ENCODE peak calls at places on chromosome 18, in four cellular contexts. U is H1, A is SK-N-SH, B is K562. D is an unnamed sample.

GRCh38 chr18:76443519-76444435 is 51.3 kb downstream of the ZNF516 start:
- DNase-seq in U (no peak), A (peak; percentile 52), B (no peak), D (no peak)

GRCh38 chr18:74459877-74460276 is 2.8 kb upstream of the DIPK1C start:
- DNase-seq in U (no peak), A (peak; percentile 46), B (peak; percentile 28), D (peak; percentile 53)

GRCh38 chr18:50878345-50879301 is at the start of gene ME2:
- DNase-seq in U (peak; percentile 75), A (peak; percentile 99), B (peak; percentile 96), D (peak; percentile 90)

GRCh38 chr18:26181343-26181826 is 44.9 kb upstream of the TAF4B start:
- DNase-seq in U (no peak), A (no peak), B (no peak), D (no peak)

GRCh38 chr18:12911025-12911927 is 27.2 kb upstream of the PTPN2 start:
- DNase-seq in U (no peak), A (no peak), B (no peak), D (peak; percentile 63)

GRCh38 chr18:58511306-58511705 is 117.6 kb downstream of the ALPK2 start:
- DNase-seq in U (no peak), A (no peak), B (no peak), D (no peak)

GRCh38 chr18:31574359-31574758 is 17.3 kb upstream of the TTR start:
- DNase-seq in U (no peak), A (no peak), B (no peak), D (no peak)

GRCh38 chr18:49631146-49631866 is 69.4 kb downstream of the LIPG start:
- DNase-seq in U (no peak), A (no peak), B (no peak), D (no peak)

GRCh38 chr18:22674300-22674699 is 256.6 kb upstream of the CTAGE1 start:
- DNase-seq in U (no peak), A (no peak), B (no peak), D (no peak)

GRCh38 chr18:60417946-60418345 is 45.4 kb upstream of the MC4R start:
- DNase-seq in U (no peak), A (no peak), B (no peak), D (no peak)

GRCh38 chr18:60411715-60412114 is 39.1 kb upstream of the MC4R start:
- DNase-seq in U (no peak), A (no peak), B (no peak), D (peak; percentile 29)

DNA sequence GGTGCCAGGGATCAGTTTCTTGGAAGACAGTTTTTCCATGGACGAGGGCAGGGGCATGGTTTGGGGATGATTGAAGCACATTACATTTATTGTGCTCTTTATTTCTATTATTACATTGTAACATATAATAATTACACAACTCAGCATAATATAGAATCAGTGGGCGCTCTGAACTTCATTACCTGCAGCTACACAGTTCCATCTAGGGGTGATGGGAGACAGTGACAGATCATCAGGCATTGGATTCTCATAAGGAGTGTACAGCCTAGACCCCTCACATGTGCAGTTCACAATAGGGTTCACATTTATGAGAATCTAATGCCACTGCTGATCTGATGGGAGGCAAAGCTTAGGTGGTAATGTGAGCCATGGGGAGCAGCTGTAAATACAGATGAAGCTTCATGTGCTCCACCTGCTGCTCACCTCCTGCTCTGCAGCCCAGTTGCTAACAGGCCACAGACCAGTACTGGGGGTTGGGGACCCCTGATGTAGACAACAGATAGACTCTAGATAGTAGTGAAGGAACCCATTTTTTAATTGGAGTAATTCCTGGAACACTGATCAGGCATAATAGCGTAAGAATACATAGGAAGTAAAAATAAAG is 41.5 kb upstream of the MC4R start:
- DNase-seq in U (peak; percentile 3), A (no peak), B (no peak), D (peak; percentile 68)
- TF ChIP-seq TEAD4 in U (no peak), A (no peak), B (no peak), D (no peak)

GRCh38 chr18:69162649-69163048 is 238.0 kb upstream of the DOK6 start:
- DNase-seq in U (no peak), A (no peak), B (no peak), D (no peak)
- TF ChIP-seq TEAD4 in U (no peak), A (no peak), B (no peak), D (no peak)

GRCh38 chr18:8084160-8084559 is 517.0 kb downstream of the PTPRM start:
- DNase-seq in U (peak; percentile 63), A (peak; percentile 38), B (peak; percentile 39), D (peak; percentile 69)
- TF ChIP-seq TEAD4 in U (no peak), A (no peak), B (no peak), D (no peak)

DNA sequence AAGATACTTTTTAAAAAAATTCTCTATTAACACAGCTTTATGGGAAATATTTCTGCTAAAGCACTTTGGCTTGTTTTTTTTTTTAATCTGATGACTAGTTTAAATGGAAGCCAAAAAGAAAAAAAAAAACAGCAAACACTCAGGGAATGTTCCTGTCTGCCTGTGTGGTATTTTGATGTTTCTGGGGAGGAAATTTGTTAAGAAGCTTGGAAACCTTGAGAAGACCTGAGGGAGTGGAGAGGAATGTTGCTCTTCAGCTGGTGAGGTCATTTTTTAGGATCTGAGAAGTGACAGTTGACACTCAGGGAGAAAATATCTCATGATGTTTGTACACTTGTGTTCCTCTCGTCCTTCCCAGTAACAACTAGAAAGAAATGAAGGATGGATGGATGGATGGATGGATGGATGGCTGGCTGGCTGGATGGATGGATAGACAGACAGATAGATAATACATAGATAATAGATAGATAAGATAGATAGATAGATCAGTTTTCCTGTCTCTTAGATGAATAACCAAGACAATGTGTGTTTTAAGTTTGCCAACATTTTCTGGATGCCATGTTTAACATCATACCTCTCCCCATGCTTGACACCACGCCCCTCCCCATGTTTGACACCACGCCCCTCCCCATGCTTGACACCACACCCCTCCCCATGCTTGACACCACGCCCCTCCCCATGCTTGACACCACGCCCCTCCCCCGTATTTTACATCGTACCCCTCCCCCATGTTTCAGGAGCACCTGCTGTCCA is 84.8 kb downstream of the CTIF start:
- DNase-seq in U (no peak), A (no peak), B (peak; percentile 11), D (no peak)
- TF ChIP-seq TEAD4 in U (no peak), A (peak; percentile 89), B (no peak), D (no peak)

GRCh38 chr18:7918696-7919095 is 351.6 kb downstream of the PTPRM start:
- DNase-seq in U (no peak), A (no peak), B (no peak), D (no peak)
- TF ChIP-seq TEAD4 in U (no peak), A (no peak), B (no peak), D (no peak)

D was measured in WTC11.